ENCODE peak calls at places on chromosomes 3 and 15, in five cellular contexts. One of them, this sample, is unnamed.

GRCh38 chr15:77859491-77860060 is 217.9 kb downstream of the TBC1D2B start:
- DNase-seq in WTC11: peak; percentile 67
- DNase-seq in A549: no peak
- DNase-seq in endothelial cell of umbilical vein: no peak
- DNase-seq in HepG2: no peak
- DNase-seq in this sample: no peak

GRCh38 chr3:44931791-44932190 is 44.2 kb downstream of the ZDHHC3 start:
- DNase-seq in HepG2: no peak
- DNase-seq in A549: no peak
- DNase-seq in WTC11: no peak
- DNase-seq in endothelial cell of umbilical vein: no peak
- DNase-seq in this sample: no peak

GRCh38 chr3:188529228-188529627 is 375.3 kb downstream of the LPP start:
- DNase-seq in endothelial cell of umbilical vein: no peak
- DNase-seq in A549: no peak
- DNase-seq in WTC11: no peak
- DNase-seq in HepG2: no peak
- DNase-seq in this sample: no peak

GRCh38 chr3:124700880-124701684 is 29.2 kb upstream of the UMPS start:
- DNase-seq in A549: no peak
- DNase-seq in endothelial cell of umbilical vein: no peak
- DNase-seq in WTC11: peak; percentile 18
- DNase-seq in HepG2: peak; percentile 99
- DNase-seq in this sample: no peak

GRCh38 chr3:129398803-129399144 is 29.7 kb downstream of the EFCAB12 start:
- DNase-seq in A549: no peak
- DNase-seq in endothelial cell of umbilical vein: peak; percentile 49
- DNase-seq in WTC11: no peak
- DNase-seq in HepG2: no peak
- DNase-seq in this sample: peak; percentile 36

GRCh38 chr3:195072916-195073564 is 197.9 kb downstream of the XXYLT1 start:
- DNase-seq in WTC11: no peak
- DNase-seq in endothelial cell of umbilical vein: no peak
- DNase-seq in HepG2: no peak
- DNase-seq in A549: no peak
- DNase-seq in this sample: no peak

GRCh38 chr15:75043509-75044257 is 20.3 kb downstream of the PPCDC start:
- DNase-seq in endothelial cell of umbilical vein: peak; percentile 97
- DNase-seq in HepG2: peak; percentile 96
- DNase-seq in A549: no peak
- DNase-seq in WTC11: no peak
- DNase-seq in this sample: peak; percentile 90

GRCh38 chr3:67781218-67781617 is 126.8 kb upstream of the SUCLG2 start:
- DNase-seq in A549: no peak
- DNase-seq in endothelial cell of umbilical vein: no peak
- DNase-seq in HepG2: no peak
- DNase-seq in WTC11: no peak
- DNase-seq in this sample: no peak

GRCh38 chr3:149454746-149455145 is 19.8 kb upstream of the TM4SF4 start:
- DNase-seq in A549: no peak
- DNase-seq in WTC11: no peak
- DNase-seq in endothelial cell of umbilical vein: no peak
- DNase-seq in HepG2: no peak
- DNase-seq in this sample: no peak

GRCh38 chr15:55703873-55704285 is 39.1 kb downstream of the PRTG start:
- DNase-seq in endothelial cell of umbilical vein: no peak
- DNase-seq in WTC11: no peak
- DNase-seq in A549: no peak
- DNase-seq in HepG2: no peak
- DNase-seq in this sample: no peak

GRCh38 chr3:11155341-11156025 is 1.2 kb downstream of the HRH1 start:
- DNase-seq in A549: peak; percentile 87
- DNase-seq in WTC11: peak; percentile 70
- DNase-seq in HepG2: peak; percentile 24
- DNase-seq in endothelial cell of umbilical vein: peak; percentile 84
- DNase-seq in this sample: peak; percentile 68

GRCh38 chr3:172524611-172525010 is 1.4 kb upstream of the TNFSF10 start:
- DNase-seq in endothelial cell of umbilical vein: no peak
- DNase-seq in A549: no peak
- DNase-seq in HepG2: no peak
- DNase-seq in WTC11: no peak
- DNase-seq in this sample: no peak

GRCh38 chr15:88491158-88491557 is 23.6 kb downstream of the MRPS11 start:
- DNase-seq in WTC11: no peak
- DNase-seq in A549: no peak
- DNase-seq in endothelial cell of umbilical vein: no peak
- DNase-seq in HepG2: no peak
- DNase-seq in this sample: no peak

GRCh38 chr3:37028329-37028728 is 35.0 kb downstream of the MLH1 start:
- DNase-seq in endothelial cell of umbilical vein: peak; percentile 18
- DNase-seq in WTC11: no peak
- DNase-seq in A549: no peak
- DNase-seq in HepG2: no peak
- DNase-seq in this sample: no peak

GRCh38 chr15:99452728-99453643 is 112.8 kb upstream of the MEF2A start:
- DNase-seq in endothelial cell of umbilical vein: peak; percentile 67
- DNase-seq in WTC11: no peak
- DNase-seq in A549: no peak
- DNase-seq in HepG2: peak; percentile 30
- DNase-seq in this sample: peak; percentile 38
- TF ChIP-seq MAX in endothelial cell of umbilical vein: peak; percentile 50
- TF ChIP-seq MAX in WTC11: no peak
- TF ChIP-seq MAX in A549: no peak
- TF ChIP-seq MAX in HepG2: peak; percentile 63
- TF ChIP-seq MAX in this sample: no peak

GRCh38 chr3:106819445-106819844 is 557.8 kb upstream of the CCDC54 start:
- DNase-seq in A549: no peak
- DNase-seq in WTC11: no peak
- DNase-seq in HepG2: no peak
- DNase-seq in endothelial cell of umbilical vein: no peak
- DNase-seq in this sample: no peak
- TF ChIP-seq MAX in A549: no peak
- TF ChIP-seq MAX in WTC11: no peak
- TF ChIP-seq MAX in HepG2: no peak
- TF ChIP-seq MAX in endothelial cell of umbilical vein: no peak
- TF ChIP-seq MAX in this sample: no peak

GRCh38 chr3:28104896-28105554 is 136.4 kb upstream of the CMC1 start:
- DNase-seq in A549: no peak
- DNase-seq in HepG2: no peak
- DNase-seq in endothelial cell of umbilical vein: no peak
- DNase-seq in WTC11: no peak
- DNase-seq in this sample: no peak

GRCh38 chr3:28101672-28102071 is 139.7 kb upstream of the CMC1 start:
- DNase-seq in HepG2: no peak
- DNase-seq in endothelial cell of umbilical vein: no peak
- DNase-seq in WTC11: no peak
- DNase-seq in A549: no peak
- DNase-seq in this sample: no peak

GRCh38 chr3:28103871-28104270 is 137.5 kb upstream of the CMC1 start:
- DNase-seq in endothelial cell of umbilical vein: no peak
- DNase-seq in A549: no peak
- DNase-seq in HepG2: no peak
- DNase-seq in WTC11: no peak
- DNase-seq in this sample: no peak

DNA sequence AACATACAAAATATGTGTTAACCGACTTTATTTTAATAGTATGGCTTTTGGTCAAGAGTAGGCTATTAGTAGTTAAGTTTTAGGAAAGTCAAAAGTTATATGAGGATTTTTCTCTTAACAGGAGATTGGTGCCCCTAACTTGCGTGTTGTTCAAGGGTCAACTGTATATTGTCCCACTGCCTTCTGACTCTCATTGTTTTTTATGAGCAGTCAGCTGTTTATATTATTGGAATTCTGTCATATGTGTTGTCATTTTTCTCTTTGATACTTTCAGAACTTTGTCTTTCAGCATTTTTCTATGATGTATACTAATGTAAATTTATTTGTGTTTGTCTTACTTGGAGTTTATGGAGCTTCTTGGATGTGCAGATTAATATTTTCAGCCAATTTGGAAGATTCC is 142.1 kb upstream of the CMC1 start:
- DNase-seq in endothelial cell of umbilical vein: no peak
- DNase-seq in HepG2: no peak
- DNase-seq in WTC11: no peak
- DNase-seq in A549: no peak
- DNase-seq in this sample: no peak
- TF ChIP-seq MAX in endothelial cell of umbilical vein: no peak
- TF ChIP-seq MAX in HepG2: no peak
- TF ChIP-seq MAX in WTC11: no peak
- TF ChIP-seq MAX in A549: no peak
- TF ChIP-seq MAX in this sample: no peak

GRCh38 chr15:76381366-76381765 is 44.8 kb downstream of the ISL2 start:
- DNase-seq in WTC11: no peak
- DNase-seq in A549: no peak
- DNase-seq in HepG2: no peak
- DNase-seq in endothelial cell of umbilical vein: no peak
- DNase-seq in this sample: no peak
- TF ChIP-seq MAX in WTC11: no peak
- TF ChIP-seq MAX in A549: no peak
- TF ChIP-seq MAX in HepG2: no peak
- TF ChIP-seq MAX in endothelial cell of umbilical vein: no peak
- TF ChIP-seq MAX in this sample: no peak

GRCh38 chr3:33170531-33170930 is 48.1 kb downstream of the SUSD5 start:
- DNase-seq in WTC11: no peak
- DNase-seq in HepG2: no peak
- DNase-seq in endothelial cell of umbilical vein: no peak
- DNase-seq in A549: no peak
- DNase-seq in this sample: no peak

GRCh38 chr3:33173103-33173502 is 45.5 kb downstream of the SUSD5 start:
- DNase-seq in A549: no peak
- DNase-seq in WTC11: no peak
- DNase-seq in HepG2: no peak
- DNase-seq in endothelial cell of umbilical vein: no peak
- DNase-seq in this sample: no peak

GRCh38 chr3:33174095-33174494 is 44.5 kb downstream of the SUSD5 start:
- DNase-seq in endothelial cell of umbilical vein: no peak
- DNase-seq in HepG2: no peak
- DNase-seq in WTC11: no peak
- DNase-seq in A549: no peak
- DNase-seq in this sample: no peak

GRCh38 chr3:33173672-33174071 is 44.9 kb downstream of the SUSD5 start:
- DNase-seq in HepG2: no peak
- DNase-seq in WTC11: no peak
- DNase-seq in endothelial cell of umbilical vein: no peak
- DNase-seq in A549: no peak
- DNase-seq in this sample: no peak

DNA sequence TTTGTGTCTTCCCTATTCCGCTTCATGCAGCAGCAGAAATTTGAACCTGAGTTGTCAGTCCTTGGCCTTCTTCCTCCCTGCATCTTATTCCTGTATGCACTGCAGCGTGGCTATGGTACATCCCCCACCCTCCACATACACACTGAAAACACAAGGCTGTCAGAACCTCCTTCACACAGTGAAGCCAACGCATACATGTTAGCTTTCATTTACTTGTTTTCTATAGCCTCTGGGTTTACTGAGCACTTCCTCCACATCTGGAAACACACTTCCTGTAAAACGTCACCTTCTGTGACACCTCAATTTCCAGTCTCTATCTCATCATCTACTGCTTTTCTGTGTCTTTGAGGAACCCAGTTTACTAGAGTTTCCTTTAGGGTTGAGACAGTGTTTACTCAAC is 47.0 kb downstream of the SUSD5 start:
- DNase-seq in endothelial cell of umbilical vein: no peak
- DNase-seq in WTC11: no peak
- DNase-seq in HepG2: no peak
- DNase-seq in A549: no peak
- DNase-seq in this sample: no peak
- TF ChIP-seq MAX in endothelial cell of umbilical vein: no peak
- TF ChIP-seq MAX in WTC11: no peak
- TF ChIP-seq MAX in HepG2: no peak
- TF ChIP-seq MAX in A549: no peak
- TF ChIP-seq MAX in this sample: no peak

GRCh38 chr3:73384091-73384906 is 240.4 kb downstream of the PDZRN3 start:
- DNase-seq in endothelial cell of umbilical vein: no peak
- DNase-seq in HepG2: no peak
- DNase-seq in A549: no peak
- DNase-seq in WTC11: no peak
- DNase-seq in this sample: no peak
- TF ChIP-seq MAX in endothelial cell of umbilical vein: no peak
- TF ChIP-seq MAX in HepG2: no peak
- TF ChIP-seq MAX in A549: no peak
- TF ChIP-seq MAX in WTC11: no peak
- TF ChIP-seq MAX in this sample: no peak

GRCh38 chr3:154059798-154060197 is 61.4 kb upstream of the ARHGEF26 start:
- DNase-seq in HepG2: no peak
- DNase-seq in A549: no peak
- DNase-seq in endothelial cell of umbilical vein: no peak
- DNase-seq in WTC11: no peak
- DNase-seq in this sample: no peak
- TF ChIP-seq MAX in HepG2: no peak
- TF ChIP-seq MAX in A549: no peak
- TF ChIP-seq MAX in endothelial cell of umbilical vein: no peak
- TF ChIP-seq MAX in WTC11: no peak
- TF ChIP-seq MAX in this sample: no peak

DNA sequence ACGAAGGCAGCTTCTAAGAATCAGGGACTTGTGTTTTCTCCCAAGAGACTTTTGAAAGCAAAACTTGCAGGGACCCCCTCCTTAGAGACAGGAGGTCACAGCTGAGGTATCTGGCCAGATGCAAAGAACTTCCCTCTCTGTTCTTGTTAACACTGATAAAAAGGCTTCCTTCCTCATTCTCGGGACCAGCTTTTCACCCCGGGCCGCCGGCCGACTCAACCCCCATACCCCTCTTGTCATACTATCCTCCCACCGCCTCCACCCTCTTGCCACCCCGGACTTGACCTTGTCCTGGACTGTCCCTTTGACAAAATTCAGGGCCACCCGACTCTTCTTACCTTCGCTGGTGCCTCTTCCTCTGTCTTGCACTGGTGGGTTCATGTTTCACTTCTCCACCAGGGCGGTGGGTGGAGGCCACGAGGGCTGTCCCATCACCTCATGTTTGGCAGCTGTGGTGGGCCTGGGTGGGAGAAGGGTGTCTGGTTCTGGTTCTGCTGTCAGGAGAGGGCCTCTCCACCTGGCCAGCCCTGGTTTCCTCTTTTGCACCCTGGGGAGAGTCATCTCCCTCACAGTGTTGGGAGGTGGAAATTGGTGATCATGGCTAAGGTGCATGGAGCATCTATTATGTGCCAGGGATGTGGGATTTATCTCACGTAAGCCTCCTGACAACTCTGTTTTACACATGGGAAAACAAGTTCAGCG is 32.5 kb downstream of the BHLHE40 start:
- DNase-seq in WTC11: no peak
- DNase-seq in HepG2: no peak
- DNase-seq in A549: no peak
- DNase-seq in endothelial cell of umbilical vein: no peak
- DNase-seq in this sample: peak; percentile 91
- TF ChIP-seq MAX in WTC11: no peak
- TF ChIP-seq MAX in HepG2: no peak
- TF ChIP-seq MAX in A549: no peak
- TF ChIP-seq MAX in endothelial cell of umbilical vein: no peak
- TF ChIP-seq MAX in this sample: no peak

GRCh38 chr3:170679190-170679589 is 93.3 kb upstream of the SLC7A14 start:
- DNase-seq in WTC11: no peak
- DNase-seq in HepG2: no peak
- DNase-seq in A549: no peak
- DNase-seq in endothelial cell of umbilical vein: no peak
- DNase-seq in this sample: no peak
- TF ChIP-seq MAX in WTC11: no peak
- TF ChIP-seq MAX in HepG2: no peak
- TF ChIP-seq MAX in A549: no peak
- TF ChIP-seq MAX in endothelial cell of umbilical vein: no peak
- TF ChIP-seq MAX in this sample: no peak